ENCODE peak calls at places on chromosomes 7 and 10, in eight cellular contexts. J is IMR-90, K is cardiac muscle cell, D is body of pancreas, N is AG04450, M is thoracic aorta, I is neural progenitor cell, V is GM23338. X is an unnamed sample.

GRCh38 chr7:27143022-27143949 is at the start of gene HOXA5:
- DNase-seq in I (peak; percentile 90), V (peak; percentile 91), K (no peak), M (no peak), J (peak; percentile 100), N (peak; percentile 100), D (peak; percentile 65), X (no peak)

GRCh38 chr10:16967866-16968721 is 150.9 kb upstream of the RSU1 start:
- DNase-seq in N (peak; percentile 87), D (peak; percentile 30), J (peak; percentile 93), I (peak; percentile 84), K (peak; percentile 30), V (peak; percentile 68), M (no peak), X (no peak)

GRCh38 chr10:60732240-60733188 is 45.8 kb upstream of the CDK1 start:
- DNase-seq in V (peak; percentile 69), D (peak; percentile 55), M (no peak), I (peak; percentile 50), J (no peak), N (no peak), K (peak; percentile 37), X (no peak)

GRCh38 chr7:101681170-101682007 is 52.3 kb upstream of the MYL10 start:
- DNase-seq in M (peak; percentile 51), K (no peak), N (peak; percentile 24), D (peak; percentile 64), V (no peak), I (peak; percentile 30), J (peak; percentile 87), X (no peak)

GRCh38 chr7:128068785-128069184 is 37.5 kb upstream of the LRRC4 start:
- DNase-seq in V (no peak), I (no peak), M (no peak), D (no peak), K (no peak), J (no peak), N (no peak), X (no peak)

GRCh38 chr7:19294629-19295028 is 149.4 kb upstream of the FERD3L start:
- DNase-seq in V (no peak), M (no peak), I (no peak), K (no peak), D (no peak), N (no peak), J (peak; percentile 18), X (no peak)

GRCh38 chr10:116316533-116316932 is 7.7 kb upstream of the CCDC172 start:
- DNase-seq in K (no peak), J (no peak), M (no peak), I (peak; percentile 36), V (no peak), D (no peak), N (no peak), X (no peak)

GRCh38 chr10:58756126-58756525 is 243.5 kb downstream of the BICC1 start:
- DNase-seq in J (peak; percentile 74), I (no peak), M (no peak), D (no peak), V (no peak), K (no peak), N (peak; percentile 50), X (no peak)

GRCh38 chr7:45033261-45033930 is 33.4 kb downstream of the CCM2 start:
- DNase-seq in V (no peak), K (no peak), N (no peak), I (no peak), M (no peak), J (peak; percentile 55), D (no peak), X (no peak)

GRCh38 chr7:91194841-91195240 is 69.4 kb upstream of the FZD1 start:
- DNase-seq in D (no peak), M (no peak), N (no peak), J (no peak), K (no peak), I (peak; percentile 64), V (no peak), X (no peak)

GRCh38 chr7:30907527-30908267 is 4.0 kb upstream of the AQP1 start:
- DNase-seq in M (no peak), N (no peak), K (no peak), I (no peak), V (no peak), D (peak; percentile 48), J (no peak), X (no peak)

GRCh38 chr7:27661776-27662489 is 750 bp downstream of the HIBADH start:
- DNase-seq in N (no peak), K (no peak), J (peak; percentile 19), I (no peak), D (peak; percentile 35), V (peak; percentile 61), M (no peak), X (no peak)

GRCh38 chr7:101094376-101094775 is 9.1 kb downstream of the TRIM56 start:
- DNase-seq in J (no peak), N (no peak), M (no peak), K (no peak), I (no peak), D (no peak), V (peak; percentile 28), X (no peak)

GRCh38 chr7:92837214-92837749 is 909 bp upstream of the CDK6 start:
- DNase-seq in M (no peak), N (no peak), I (peak; percentile 19), V (no peak), J (peak; percentile 35), D (no peak), K (peak; percentile 30), X (no peak)

GRCh38 chr7:17495655-17496396 is 197.4 kb downstream of the AHR start:
- DNase-seq in J (no peak), D (no peak), N (no peak), M (no peak), I (no peak), V (no peak), K (no peak), X (no peak)

GRCh38 chr7:116770941-116771340 is 91.4 kb upstream of the CAPZA2 start:
- DNase-seq in M (no peak), V (no peak), I (no peak), J (no peak), N (no peak), D (no peak), K (no peak), X (no peak)

GRCh38 chr7:22275574-22276150 is 81.3 kb downstream of the RAPGEF5 start:
- DNase-seq in N (no peak), D (no peak), J (no peak), K (no peak), I (no peak), M (no peak), V (no peak), X (no peak)

GRCh38 chr7:93327006-93327633 is 95.0 kb downstream of the VPS50 start:
- DNase-seq in D (no peak), N (peak; percentile 69), K (no peak), V (no peak), M (no peak), J (peak; percentile 90), I (no peak), X (no peak)

DNA sequence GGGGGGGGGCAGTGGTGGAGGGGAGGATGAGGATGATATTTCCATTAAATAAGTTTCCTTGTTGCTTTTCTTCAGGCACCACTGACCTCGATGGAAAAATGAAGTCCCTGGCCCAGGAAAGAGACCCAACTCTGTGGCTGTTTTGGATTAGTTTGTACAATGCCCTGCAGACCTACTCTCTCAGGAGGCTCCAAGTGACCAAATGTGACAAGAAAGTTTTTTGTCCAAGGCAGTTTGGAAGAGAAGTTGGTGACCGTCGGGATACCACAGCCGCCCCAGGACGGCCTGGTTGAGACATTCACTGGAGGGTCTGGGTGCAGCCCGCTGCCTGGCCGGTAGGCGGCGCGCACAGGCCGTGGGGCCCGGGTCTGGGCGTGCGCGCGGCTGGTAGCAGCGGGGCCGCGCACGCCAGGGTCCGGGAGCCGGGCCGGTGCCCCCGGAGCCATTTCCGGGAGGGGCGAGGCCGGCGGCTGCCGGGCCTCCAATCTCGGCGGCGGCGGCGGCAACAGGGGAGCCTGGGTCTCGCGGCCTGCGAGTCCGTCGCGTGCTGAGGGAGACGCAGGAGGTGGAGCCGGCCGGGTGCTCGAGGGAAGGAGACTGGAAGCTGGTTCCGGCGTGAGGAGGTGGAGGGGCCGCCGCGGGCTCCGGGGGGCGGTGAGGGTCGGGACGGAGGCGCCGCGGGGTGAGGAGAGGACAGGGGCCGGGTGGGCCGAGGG is at the start of gene SGPL1:
- DNase-seq in N (peak; percentile 30), D (peak; percentile 86), V (peak; percentile 93), I (peak; percentile 96), J (peak; percentile 71), M (peak; percentile 53), K (peak; percentile 93), X (peak; percentile 20)
- H3K4me3 ChIP-seq in N (peak within 1 kb of the TSS; percentile 96), D (peak within 1 kb of the TSS; percentile 42), V (peak within 1 kb of the TSS; percentile 96), I (peak within 1 kb of the TSS; percentile 82), J (peak within 1 kb of the TSS; percentile 86), M (peak within 1 kb of the TSS; percentile 85), K (peak within 1 kb of the TSS; percentile 69), X (peak within 1 kb of the TSS; percentile 75)

GRCh38 chr7:109479388-109479787 is 909.7 kb downstream of the DNAJB9 start:
- DNase-seq in K (no peak), D (no peak), J (no peak), N (no peak), I (no peak), V (no peak), M (no peak), X (no peak)
- TF ChIP-seq CTCF in K (no peak), D (no peak), J (no peak), N (no peak), I (no peak), V (no peak), M (no peak), X (no peak)

DNA sequence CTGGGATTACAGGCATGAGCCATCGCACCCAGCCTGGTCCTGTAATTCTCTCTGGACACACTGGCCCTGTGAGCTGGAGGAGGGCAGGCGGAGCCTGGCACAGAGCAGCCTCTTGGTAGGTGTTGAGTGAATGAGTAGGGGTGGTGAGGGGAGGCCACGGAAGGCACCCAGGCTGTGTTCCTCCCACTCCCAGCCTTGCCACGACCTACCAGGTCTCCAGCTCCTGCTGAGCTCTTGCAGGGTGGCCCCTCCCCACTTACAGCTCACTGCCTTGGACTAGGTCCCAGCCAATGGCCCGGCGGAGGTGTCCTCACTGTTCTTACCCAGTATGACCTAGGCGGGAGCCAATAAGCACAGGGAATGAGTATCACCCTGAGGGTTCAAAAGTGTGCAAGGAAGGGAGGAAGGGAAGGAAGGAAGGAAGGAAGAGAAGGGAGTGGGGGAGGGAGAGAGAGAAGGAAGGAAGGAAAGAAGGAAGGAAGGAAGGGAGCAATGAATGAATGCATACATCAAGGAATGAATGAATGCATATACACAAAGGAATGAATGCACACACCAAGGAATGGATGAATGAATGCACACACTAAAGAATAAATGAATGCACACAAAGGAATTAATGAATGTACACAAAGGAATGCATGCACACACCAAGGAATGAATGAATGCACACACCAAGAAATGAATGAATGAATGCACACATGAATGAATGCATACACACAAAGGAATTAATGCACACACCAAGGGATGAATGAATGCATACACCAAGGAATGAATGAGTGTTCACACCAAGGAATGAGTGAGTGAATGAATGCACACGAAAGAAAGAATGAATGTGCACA is 45.5 kb downstream of the GTF2IRD1 start:
- DNase-seq in V (no peak), I (no peak), N (no peak), J (no peak), M (no peak), K (no peak), D (no peak), X (no peak)
- H3K27ac ChIP-seq in V (no peak overlapping the region), I (no peak overlapping the region), N (no peak overlapping the region), J (no peak overlapping the region), M (no peak overlapping the region), K (no peak overlapping the region), D (no peak overlapping the region), X (no peak overlapping the region)

DNA sequence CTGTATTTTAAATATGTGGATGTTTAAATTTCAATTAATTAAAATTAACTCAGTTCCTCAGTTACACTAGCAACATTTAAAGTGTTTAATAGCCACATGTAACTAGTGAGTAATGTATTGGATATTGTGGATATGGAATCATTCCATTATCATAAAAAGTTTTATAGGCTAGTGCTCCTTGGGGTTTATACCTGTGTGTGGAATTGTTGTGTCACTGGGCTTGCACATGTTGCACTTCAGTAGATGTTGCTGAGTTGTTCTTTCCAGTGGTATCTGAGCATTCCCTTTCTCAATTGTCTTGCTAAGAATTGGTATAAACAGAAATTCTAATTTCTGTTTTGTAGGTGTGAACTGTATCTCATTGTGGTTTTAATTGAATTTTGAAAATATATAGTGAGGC is 113.0 kb downstream of the ADK start:
- DNase-seq in J (no peak), N (no peak), V (no peak), M (no peak), I (no peak), D (no peak), K (no peak), X (no peak)
- H3K4me3 ChIP-seq in J (no peak overlapping the region), N (no peak overlapping the region), V (no peak overlapping the region), M (no peak overlapping the region), I (no peak overlapping the region), D (no peak overlapping the region), K (no peak overlapping the region), X (no peak overlapping the region)

X was measured in esophagus squamous epithelium.